ENCODE peak calls at places on chromosomes 3 and 15, in seven cellular contexts. One of them, this sample, is unnamed.
A peak's percentile ranks its signal among the peaks of the same experiment; 100 is the strongest.

GRCh38 chr15:57015897-57016296 is 97.5 kb downstream of the TCF12 start:
- DNase-seq in lower lobe of right lung: no peak
- DNase-seq in cardiac muscle cell: no peak
- DNase-seq in CD8-positive, alpha-beta memory T cell: no peak
- DNase-seq in adipocyte: no peak
- DNase-seq in astrocyte: peak; percentile 49
- DNase-seq in GM23248: no peak
- DNase-seq in this sample: no peak

GRCh38 chr15:93829115-93829849 is 402.1 kb upstream of the MCTP2 start:
- DNase-seq in lower lobe of right lung: no peak
- DNase-seq in CD8-positive, alpha-beta memory T cell: no peak
- DNase-seq in astrocyte: peak; percentile 85
- DNase-seq in GM23248: peak; percentile 85
- DNase-seq in adipocyte: no peak
- DNase-seq in cardiac muscle cell: peak; percentile 81
- DNase-seq in this sample: peak; percentile 84

GRCh38 chr15:77682564-77682963 is 49.9 kb upstream of the LINGO1 start:
- DNase-seq in GM23248: no peak
- DNase-seq in astrocyte: no peak
- DNase-seq in cardiac muscle cell: no peak
- DNase-seq in adipocyte: no peak
- DNase-seq in CD8-positive, alpha-beta memory T cell: no peak
- DNase-seq in lower lobe of right lung: no peak
- DNase-seq in this sample: no peak

GRCh38 chr3:159929894-159930235 is 58.8 kb upstream of the IL12A start:
- DNase-seq in GM23248: no peak
- DNase-seq in CD8-positive, alpha-beta memory T cell: no peak
- DNase-seq in adipocyte: no peak
- DNase-seq in astrocyte: no peak
- DNase-seq in lower lobe of right lung: no peak
- DNase-seq in cardiac muscle cell: no peak
- DNase-seq in this sample: no peak

GRCh38 chr15:60004019-60004845 is at the start of gene FOXB1:
- DNase-seq in cardiac muscle cell: no peak
- DNase-seq in CD8-positive, alpha-beta memory T cell: no peak
- DNase-seq in GM23248: no peak
- DNase-seq in lower lobe of right lung: no peak
- DNase-seq in astrocyte: no peak
- DNase-seq in adipocyte: no peak
- DNase-seq in this sample: no peak

GRCh38 chr3:5774337-5774736 is 586.8 kb downstream of the EDEM1 start:
- DNase-seq in astrocyte: no peak
- DNase-seq in CD8-positive, alpha-beta memory T cell: no peak
- DNase-seq in adipocyte: no peak
- DNase-seq in cardiac muscle cell: no peak
- DNase-seq in GM23248: no peak
- DNase-seq in lower lobe of right lung: no peak
- DNase-seq in this sample: no peak

GRCh38 chr3:71838406-71838805 is 53.5 kb upstream of the PROK2 start:
- DNase-seq in adipocyte: no peak
- DNase-seq in CD8-positive, alpha-beta memory T cell: no peak
- DNase-seq in cardiac muscle cell: no peak
- DNase-seq in GM23248: no peak
- DNase-seq in astrocyte: no peak
- DNase-seq in lower lobe of right lung: no peak
- DNase-seq in this sample: no peak

GRCh38 chr3:72171946-72172345 is 387.0 kb upstream of the PROK2 start:
- DNase-seq in astrocyte: peak; percentile 8
- DNase-seq in lower lobe of right lung: no peak
- DNase-seq in adipocyte: no peak
- DNase-seq in GM23248: peak; percentile 17
- DNase-seq in CD8-positive, alpha-beta memory T cell: no peak
- DNase-seq in cardiac muscle cell: peak; percentile 16
- DNase-seq in this sample: no peak

GRCh38 chr3:99648091-99648490 is 9.7 kb downstream of the COL8A1 start:
- DNase-seq in astrocyte: peak; percentile 56
- DNase-seq in GM23248: peak; percentile 87
- DNase-seq in CD8-positive, alpha-beta memory T cell: no peak
- DNase-seq in cardiac muscle cell: peak; percentile 57
- DNase-seq in lower lobe of right lung: no peak
- DNase-seq in adipocyte: no peak
- DNase-seq in this sample: no peak

GRCh38 chr3:125143982-125144652 is 68.4 kb downstream of the SLC12A8 start:
- DNase-seq in CD8-positive, alpha-beta memory T cell: no peak
- DNase-seq in astrocyte: peak; percentile 77
- DNase-seq in lower lobe of right lung: no peak
- DNase-seq in adipocyte: no peak
- DNase-seq in cardiac muscle cell: peak; percentile 87
- DNase-seq in GM23248: peak; percentile 40
- DNase-seq in this sample: no peak

GRCh38 chr15:99132584-99133287 is 27.9 kb downstream of the SYNM start:
- DNase-seq in astrocyte: no peak
- DNase-seq in adipocyte: no peak
- DNase-seq in GM23248: no peak
- DNase-seq in cardiac muscle cell: no peak
- DNase-seq in lower lobe of right lung: no peak
- DNase-seq in CD8-positive, alpha-beta memory T cell: no peak
- DNase-seq in this sample: no peak

GRCh38 chr15:99130765-99131440 is 26.0 kb downstream of the SYNM start:
- DNase-seq in GM23248: no peak
- DNase-seq in astrocyte: no peak
- DNase-seq in cardiac muscle cell: no peak
- DNase-seq in lower lobe of right lung: peak; percentile 37
- DNase-seq in adipocyte: no peak
- DNase-seq in CD8-positive, alpha-beta memory T cell: no peak
- DNase-seq in this sample: no peak

GRCh38 chr15:99132122-99132521 is 27.2 kb downstream of the SYNM start:
- DNase-seq in GM23248: no peak
- DNase-seq in cardiac muscle cell: no peak
- DNase-seq in CD8-positive, alpha-beta memory T cell: no peak
- DNase-seq in adipocyte: no peak
- DNase-seq in astrocyte: no peak
- DNase-seq in lower lobe of right lung: no peak
- DNase-seq in this sample: no peak

GRCh38 chr15:99129644-99130043 is 24.8 kb downstream of the SYNM start:
- DNase-seq in adipocyte: no peak
- DNase-seq in GM23248: no peak
- DNase-seq in cardiac muscle cell: no peak
- DNase-seq in lower lobe of right lung: no peak
- DNase-seq in astrocyte: no peak
- DNase-seq in CD8-positive, alpha-beta memory T cell: no peak
- DNase-seq in this sample: no peak

DNA sequence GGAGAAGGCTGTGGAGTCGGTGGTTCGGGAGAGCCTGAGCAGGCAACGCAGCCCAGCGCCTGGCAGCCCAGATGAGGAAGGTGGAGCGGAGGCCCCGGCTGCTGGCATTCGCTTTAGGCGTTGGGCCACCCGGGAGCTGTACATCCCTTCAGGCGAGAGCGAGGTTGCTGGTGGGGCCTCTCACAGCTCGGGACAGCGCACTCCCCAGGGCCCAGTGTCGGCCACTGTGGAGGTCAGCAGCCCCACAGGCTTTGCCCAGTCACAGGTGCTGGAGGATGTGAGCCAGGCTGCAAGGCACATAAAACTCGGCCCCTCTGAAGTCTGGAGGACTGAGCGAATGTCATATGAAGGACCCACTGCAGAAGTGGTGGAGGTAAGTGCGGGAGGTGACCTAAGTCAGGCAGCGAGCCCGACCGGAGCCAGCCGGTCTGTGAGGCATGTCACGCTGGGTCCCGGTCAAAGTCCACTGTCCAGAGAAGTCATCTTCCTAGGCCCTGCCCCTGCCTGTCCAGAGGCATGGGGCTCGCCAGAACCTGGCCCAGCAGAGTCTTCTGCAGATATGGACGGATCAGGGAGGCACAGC is 26.7 kb downstream of the SYNM start:
- DNase-seq in CD8-positive, alpha-beta memory T cell: no peak
- DNase-seq in adipocyte: no peak
- DNase-seq in cardiac muscle cell: no peak
- DNase-seq in GM23248: no peak
- DNase-seq in lower lobe of right lung: peak; percentile 43
- DNase-seq in astrocyte: no peak
- DNase-seq in this sample: peak; percentile 72
- H3K36me3 ChIP-seq in CD8-positive, alpha-beta memory T cell: no peaks in the 10 kb centered on the region
- H3K36me3 ChIP-seq in adipocyte: peaks cover 13% of the 10 kb centered on the region
- H3K36me3 ChIP-seq in cardiac muscle cell: no peaks in the 10 kb centered on the region
- H3K36me3 ChIP-seq in GM23248: no peaks in the 10 kb centered on the region
- H3K36me3 ChIP-seq in lower lobe of right lung: peaks cover 3% of the 10 kb centered on the region
- H3K36me3 ChIP-seq in astrocyte: no peaks in the 10 kb centered on the region
- H3K36me3 ChIP-seq in this sample: no peaks in the 10 kb centered on the region

DNA sequence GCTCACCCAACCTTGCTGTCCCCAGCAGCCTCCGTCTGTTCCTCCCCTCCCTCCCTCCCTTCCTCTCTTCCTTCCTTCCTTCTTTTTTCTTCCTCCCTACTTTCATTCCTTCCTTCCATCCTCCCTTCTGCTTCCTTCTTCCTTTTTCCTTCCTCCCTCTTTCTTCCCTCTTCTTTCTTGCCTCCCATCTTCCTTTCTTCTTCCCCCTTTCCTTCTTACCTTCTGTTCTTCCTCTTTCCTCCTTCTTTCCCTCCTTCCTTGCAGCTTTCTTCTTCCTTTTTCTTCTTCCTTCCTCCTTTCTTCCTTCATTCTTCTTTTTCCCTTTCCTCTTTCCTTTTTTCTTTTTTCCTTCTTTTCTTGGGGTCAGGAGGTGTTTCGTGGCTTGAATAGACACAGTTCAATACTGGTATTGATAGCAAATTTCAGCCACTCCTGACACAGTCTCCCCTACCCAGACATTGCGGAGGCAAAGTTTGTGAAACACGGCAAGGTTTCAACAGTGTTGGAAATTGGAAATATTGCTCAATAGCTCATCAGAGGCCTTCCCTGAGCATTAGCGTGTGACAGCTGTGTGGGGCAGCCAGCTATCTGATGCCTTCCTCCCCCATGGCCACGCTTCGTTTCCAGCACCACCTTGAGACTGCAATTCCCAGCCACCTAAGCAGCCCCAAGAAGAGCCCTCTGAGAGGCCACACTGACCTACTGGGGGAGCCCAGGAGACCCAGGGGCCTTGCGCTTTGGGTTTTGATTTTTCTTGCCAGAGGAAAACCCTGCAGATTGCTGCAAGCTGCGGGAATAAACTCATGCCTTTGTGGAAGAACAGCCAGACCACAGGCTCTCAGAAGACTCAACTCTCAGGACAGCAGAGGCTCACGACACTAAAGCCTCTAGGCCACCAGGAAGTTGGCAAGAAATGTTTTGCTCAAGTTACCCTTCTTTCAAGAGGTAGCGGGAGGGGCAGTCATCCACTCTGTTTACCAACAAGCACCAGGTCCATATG is 82.2 kb downstream of the KLF15 start:
- DNase-seq in lower lobe of right lung: no peak
- DNase-seq in adipocyte: no peak
- DNase-seq in cardiac muscle cell: peak; percentile 29
- DNase-seq in CD8-positive, alpha-beta memory T cell: no peak
- DNase-seq in GM23248: no peak
- DNase-seq in astrocyte: no peak
- DNase-seq in this sample: no peak
- H3K36me3 ChIP-seq in lower lobe of right lung: no peaks in the 10 kb centered on the region
- H3K36me3 ChIP-seq in adipocyte: no peaks in the 10 kb centered on the region
- H3K36me3 ChIP-seq in cardiac muscle cell: no peaks in the 10 kb centered on the region
- H3K36me3 ChIP-seq in CD8-positive, alpha-beta memory T cell: no peaks in the 10 kb centered on the region
- H3K36me3 ChIP-seq in GM23248: no peaks in the 10 kb centered on the region
- H3K36me3 ChIP-seq in astrocyte: no peaks in the 10 kb centered on the region
- H3K36me3 ChIP-seq in this sample: no peaks in the 10 kb centered on the region

DNA sequence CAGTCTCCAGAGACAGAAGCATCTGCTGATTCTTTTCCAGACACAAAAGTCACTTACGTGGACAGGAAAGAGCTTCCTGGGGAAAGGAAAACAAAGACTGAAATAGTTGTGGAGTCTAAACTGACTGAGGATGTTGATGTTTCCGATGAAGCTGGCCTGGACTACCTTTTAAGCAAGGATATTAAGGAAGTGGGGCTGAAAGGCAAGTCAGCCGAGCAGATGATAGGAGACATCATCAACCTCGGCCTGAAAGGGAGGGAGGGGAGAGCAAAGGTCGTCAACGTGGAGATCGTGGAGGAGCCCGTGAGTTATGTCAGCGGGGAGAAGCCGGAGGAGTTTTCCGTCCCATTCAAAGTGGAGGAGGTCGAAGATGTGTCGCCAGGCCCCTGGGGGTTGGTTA is 25.4 kb downstream of the SYNM start:
- DNase-seq in lower lobe of right lung: peak; percentile 11
- DNase-seq in cardiac muscle cell: no peak
- DNase-seq in adipocyte: no peak
- DNase-seq in CD8-positive, alpha-beta memory T cell: no peak
- DNase-seq in GM23248: no peak
- DNase-seq in astrocyte: no peak
- DNase-seq in this sample: no peak
- H3K36me3 ChIP-seq in lower lobe of right lung: no peaks in the 10 kb centered on the region
- H3K36me3 ChIP-seq in cardiac muscle cell: no peaks in the 10 kb centered on the region
- H3K36me3 ChIP-seq in adipocyte: peaks cover 12% of the 10 kb centered on the region
- H3K36me3 ChIP-seq in CD8-positive, alpha-beta memory T cell: no peaks in the 10 kb centered on the region
- H3K36me3 ChIP-seq in GM23248: no peaks in the 10 kb centered on the region
- H3K36me3 ChIP-seq in astrocyte: no peaks in the 10 kb centered on the region
- H3K36me3 ChIP-seq in this sample: no peaks in the 10 kb centered on the region

GRCh38 chr3:14481018-14481645 is 59.0 kb downstream of the GRIP2 start:
- DNase-seq in lower lobe of right lung: peak; percentile 19
- DNase-seq in GM23248: no peak
- DNase-seq in astrocyte: no peak
- DNase-seq in cardiac muscle cell: no peak
- DNase-seq in CD8-positive, alpha-beta memory T cell: no peak
- DNase-seq in adipocyte: no peak
- DNase-seq in this sample: no peak
- H3K36me3 ChIP-seq in lower lobe of right lung: peaks cover 99% of the 10 kb centered on the region
- H3K36me3 ChIP-seq in GM23248: peaks cover 14% of the 10 kb centered on the region
- H3K36me3 ChIP-seq in astrocyte: peaks cover 10% of the 10 kb centered on the region
- H3K36me3 ChIP-seq in cardiac muscle cell: no peaks in the 10 kb centered on the region
- H3K36me3 ChIP-seq in CD8-positive, alpha-beta memory T cell: peaks cover 54% of the 10 kb centered on the region
- H3K36me3 ChIP-seq in adipocyte: peaks cover 20% of the 10 kb centered on the region
- H3K36me3 ChIP-seq in this sample: no peaks in the 10 kb centered on the region